ENCODE peak calls at places on chromosomes 12 and 14, in four cellular contexts. N is K562, K is HEK293T, A is IMR-90. G is an unnamed sample.

GRCh38 chr14:61662437-61663311 is 32.6 kb upstream of the HIF1A start:
- DNase-seq in N (peak), A (peak), K (no peak), G (peak)

GRCh38 chr14:91138511-91139359 is 24.9 kb downstream of the DGLUCY start:
- DNase-seq in A (no peak), K (peak), N (peak), G (peak)

GRCh38 chr12:122348505-122348904 is 74.0 kb downstream of the CLIP1 start:
- DNase-seq in A (no peak), N (no peak), K (no peak), G (no peak)

GRCh38 chr14:22557846-22558220 is 31.2 kb downstream of the DAD1 start:
- DNase-seq in A (no peak), K (no peak), N (no peak), G (no peak)

GRCh38 chr14:80475074-80475473 is 263.8 kb upstream of the DIO2 start:
- DNase-seq in K (no peak), A (peak), N (no peak), G (no peak)

GRCh38 chr12:43676183-43676813 is 82.3 kb downstream of the PUS7L start:
- DNase-seq in A (peak), N (peak), K (peak), G (peak)

GRCh38 chr12:123131879-123132402 is 18.9 kb downstream of the PITPNM2 start:
- DNase-seq in A (no peak), K (no peak), N (no peak), G (no peak)

GRCh38 chr12:57006809-57007475 is 596 bp upstream of the ZBTB39 start:
- DNase-seq in A (no peak), K (no peak), N (no peak), G (no peak)

GRCh38 chr12:29439506-29439905 is 58.0 kb downstream of the OVCH1 start:
- DNase-seq in N (no peak), K (no peak), A (no peak), G (no peak)

GRCh38 chr14:96781371-96781770 is 15.8 kb upstream of the VRK1 start:
- DNase-seq in K (no peak), N (no peak), A (no peak), G (no peak)

GRCh38 chr12:124687695-124688301 is 120.4 kb upstream of the NCOR2 start:
- DNase-seq in A (no peak), K (no peak), N (no peak), G (no peak)

GRCh38 chr12:25106818-25107217 is 88.1 kb downstream of the DNAI7 start:
- DNase-seq in K (no peak), A (peak), N (no peak), G (no peak)

GRCh38 chr12:123000578-123000977 is 20.1 kb downstream of the ARL6IP4 start:
- DNase-seq in K (no peak), A (no peak), N (no peak), G (no peak)

GRCh38 chr14:26444745-26445144 is 153.1 kb downstream of the NOVA1 start:
- DNase-seq in K (no peak), A (peak), N (no peak), G (no peak)

GRCh38 chr12:2959508-2960431 is 573 bp downstream of the TEAD4 start:
- DNase-seq in K (peak), N (peak), A (peak), G (peak)

GRCh38 chr14:20970983-20971704 is 15.9 kb downstream of the RNASE2 start:
- DNase-seq in N (peak), K (peak), A (peak), G (peak)

GRCh38 chr14:90419200-90419599 is 22.4 kb downstream of the CALM1 start:
- DNase-seq in A (peak), N (no peak), K (no peak), G (peak)

GRCh38 chr14:38255673-38256357 is at the start of gene CLEC14A:
- DNase-seq in N (no peak), K (no peak), A (no peak), G (no peak)

GRCh38 chr12:108804361-108804949 is 52.9 kb downstream of the SSH1 start:
- DNase-seq in K (no peak), A (peak), N (no peak), G (no peak)

GRCh38 chr12:31672521-31672920 is 13.0 kb downstream of the ETFBKMT start:
- DNase-seq in K (no peak), N (no peak), A (no peak), G (no peak)

GRCh38 chr14:92792885-92793284 is 1.2 kb upstream of the GOLGA5 start:
- DNase-seq in N (no peak), K (peak), A (no peak), G (peak)

GRCh38 chr12:111296906-111297463 is 71.9 kb downstream of the PHETA1 start:
- DNase-seq in A (no peak), N (no peak), K (no peak), G (no peak)

GRCh38 chr12:132250707-132251106 is 78.7 kb downstream of the GALNT9 start:
- DNase-seq in N (no peak), K (no peak), A (no peak), G (no peak)

GRCh38 chr14:94316692-94317091 is 6.4 kb downstream of the SERPINA6 start:
- DNase-seq in N (no peak), K (no peak), A (no peak), G (no peak)

GRCh38 chr14:94312481-94313246 is 10.5 kb downstream of the SERPINA6 start:
- DNase-seq in K (no peak), A (no peak), N (no peak), G (no peak)

GRCh38 chr14:94317259-94317658 is 5.9 kb downstream of the SERPINA6 start:
- DNase-seq in K (no peak), N (no peak), A (no peak), G (no peak)

GRCh38 chr14:94314890-94315289 is 8.2 kb downstream of the SERPINA6 start:
- DNase-seq in A (no peak), K (no peak), N (no peak), G (no peak)

GRCh38 chr14:94313991-94314655 is 9.0 kb downstream of the SERPINA6 start:
- DNase-seq in N (no peak), K (no peak), A (peak), G (no peak)
- TF ChIP-seq BHLHE40 in N (no peak), K (no peak), A (no peak), G (no peak)

DNA sequence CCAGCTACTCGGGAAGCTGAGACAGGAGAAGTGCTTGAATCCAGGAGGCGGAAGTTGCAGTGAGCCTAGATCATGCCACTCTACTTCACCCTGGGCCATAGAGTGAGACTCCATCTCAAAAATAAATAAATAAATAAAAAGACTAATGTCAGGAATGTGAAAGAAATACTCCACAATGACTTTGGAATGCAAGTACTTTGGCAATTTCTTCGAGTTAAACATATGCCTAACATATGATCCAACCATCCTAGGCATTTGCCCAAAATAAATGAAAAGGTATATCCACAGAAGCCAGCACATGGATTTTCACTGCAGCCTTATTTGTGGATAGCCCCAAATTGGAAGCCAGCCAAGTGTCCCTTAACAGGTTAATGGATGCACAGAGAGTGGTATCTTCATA is 357.9 kb upstream of the TMEM132C start:
- DNase-seq in K (no peak), A (no peak), N (no peak), G (no peak)
- TF ChIP-seq BHLHE40 in K (no peak), A (no peak), N (no peak), G (no peak)

GRCh38 chr12:26878661-26879119 is 45.7 kb upstream of the ITPR2 start:
- DNase-seq in A (no peak), K (no peak), N (no peak), G (no peak)
- TF ChIP-seq BHLHE40 in A (no peak), K (no peak), N (no peak), G (no peak)

DNA sequence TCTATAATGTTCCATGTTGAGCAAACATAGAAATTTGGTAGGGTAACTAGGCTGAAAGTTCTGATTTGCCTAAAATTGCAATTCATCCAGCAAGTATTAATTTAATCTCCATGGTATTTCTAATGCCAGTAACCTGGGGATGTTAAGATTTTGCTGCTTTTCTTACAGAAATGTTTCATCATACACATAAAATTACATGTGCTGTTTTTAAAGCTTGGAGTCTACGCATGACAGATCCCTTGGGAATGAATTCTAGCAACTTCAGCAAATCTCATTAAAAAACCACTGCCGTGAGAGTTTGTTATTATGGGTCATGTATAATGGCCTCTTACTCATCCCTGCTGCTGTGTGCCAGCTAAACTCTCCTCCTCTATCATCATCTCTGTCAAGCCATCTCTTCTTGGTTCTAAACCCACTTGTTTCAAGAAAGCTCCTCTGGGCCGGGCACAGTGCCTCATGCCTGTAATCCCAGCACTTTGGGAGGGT is 61.1 kb upstream of the METAP2 start:
- DNase-seq in A (peak), N (no peak), K (no peak), G (no peak)
- TF ChIP-seq BHLHE40 in A (no peak), N (no peak), K (no peak), G (no peak)

GRCh38 chr12:98424726-98425401 is 90.5 kb upstream of the TMPO start:
- DNase-seq in N (peak), A (peak), K (peak), G (peak)

GRCh38 chr12:98422359-98422758 is 93.0 kb upstream of the TMPO start:
- DNase-seq in K (no peak), A (no peak), N (no peak), G (no peak)

GRCh38 chr12:98423963-98424362 is 91.4 kb upstream of the TMPO start:
- DNase-seq in N (no peak), A (no peak), K (no peak), G (no peak)

GRCh38 chr12:98421336-98421735 is 94.1 kb upstream of the TMPO start:
- DNase-seq in N (no peak), A (no peak), K (no peak), G (no peak)

GRCh38 chr12:98422809-98423208 is 92.6 kb upstream of the TMPO start:
- DNase-seq in N (no peak), A (no peak), K (no peak), G (no peak)
- TF ChIP-seq BHLHE40 in N (no peak), A (no peak), K (no peak), G (no peak)